ENCODE peak calls at places on chromosomes 13 and 19, in eight cellular contexts. Y is iris pigment epithelial cell; Q is stimulated activated CD8-positive, alpha-beta memory T cell treated with anti-CD3 and anti-CD28 coated beads, Interleukin-4, amount 100 ng/mL, for 1 hour; V is naive thymus-derived CD4-positive, alpha-beta T cell; E is colonic mucosa; O is choroid plexus epithelial cell; W is activated T-helper 1 cell treated with Interleukin-2 at 50 U/mL for 16 hours; D is mucosa of gallbladder. S is an unnamed sample.
A peak's percentile ranks its signal among the peaks of the same experiment; 100 is the strongest.

GRCh38 chr19:56966225-56966696 is 125.7 kb upstream of the PEG3 start:
- DNase-seq in W (no peak), Q (no peak), Y (no peak), E (no peak), O (no peak), D (no peak), V (no peak), S (peak; percentile 17)

GRCh38 chr13:109333893-109334651 is 452.3 kb downstream of the IRS2 start:
- DNase-seq in O (no peak), Q (no peak), W (no peak), E (no peak), D (no peak), V (no peak), Y (no peak), S (peak; percentile 45)

GRCh38 chr19:45677351-45678230 is 9.6 kb downstream of the GIPR start:
- DNase-seq in V (peak; percentile 79), Y (peak; percentile 96), O (peak; percentile 96), W (peak; percentile 58), Q (peak; percentile 59), E (peak; percentile 96), D (peak; percentile 95), S (peak; percentile 82)

GRCh38 chr13:103097366-103097928 is 31.2 kb upstream of the SLC10A2 start:
- DNase-seq in O (no peak), W (no peak), Y (no peak), E (no peak), D (no peak), V (no peak), Q (no peak), S (no peak)

GRCh38 chr19:43672061-43672679 is 2.2 kb upstream of the PLAUR start:
- DNase-seq in V (no peak), Y (no peak), O (peak; percentile 31), Q (no peak), W (no peak), E (no peak), D (no peak), S (no peak)

GRCh38 chr13:48506092-48506701 is 26.7 kb downstream of the RCBTB2 start:
- DNase-seq in O (no peak), D (no peak), V (no peak), W (no peak), E (no peak), Q (no peak), Y (no peak), S (no peak)

GRCh38 chr19:19439083-19439482 is 33.6 kb downstream of the GATAD2A start:
- DNase-seq in O (no peak), Q (no peak), W (no peak), Y (no peak), V (no peak), E (no peak), D (no peak), S (no peak)

GRCh38 chr13:44116562-44117315 is 237.0 kb downstream of the LACC1 start:
- DNase-seq in D (no peak), O (peak; percentile 30), Y (peak; percentile 26), V (no peak), E (no peak), Q (no peak), W (no peak), S (no peak)

GRCh38 chr19:21767065-21767800 is at the start of gene ZNF100:
- DNase-seq in O (peak; percentile 95), Q (peak; percentile 75), E (peak; percentile 94), Y (peak; percentile 95), D (peak; percentile 92), W (peak; percentile 72), V (peak; percentile 80), S (peak; percentile 91)

GRCh38 chr13:24348797-24349515 is 39.6 kb downstream of the C1QTNF9 start:
- DNase-seq in D (peak; percentile 89), Y (no peak), E (peak; percentile 91), Q (no peak), V (no peak), W (no peak), O (no peak), S (no peak)

GRCh38 chr19:4402171-4403004 is at the start of gene CHAF1A:
- DNase-seq in E (peak; percentile 100), Q (peak; percentile 97), O (peak; percentile 100), Y (peak; percentile 100), V (peak; percentile 98), W (peak; percentile 98), D (peak; percentile 100), S (peak; percentile 99)

GRCh38 chr13:27810461-27810860 is 18.2 kb downstream of the GSX1 start:
- DNase-seq in O (no peak), W (no peak), Q (no peak), D (no peak), V (no peak), Y (no peak), E (no peak), S (no peak)

GRCh38 chr13:42485272-42485671 is 88.7 kb upstream of the TNFSF11 start:
- DNase-seq in E (no peak), O (peak; percentile 29), Q (no peak), W (no peak), Y (peak; percentile 50), D (peak; percentile 36), V (no peak), S (no peak)

GRCh38 chr13:75803982-75804381 is 167.9 kb downstream of the LMO7 start:
- DNase-seq in V (no peak), D (no peak), W (no peak), E (no peak), Y (no peak), Q (no peak), O (no peak), S (no peak)

GRCh38 chr13:26456578-26457119 is 100.8 kb upstream of the WASF3 start:
- DNase-seq in Q (no peak), D (no peak), Y (no peak), E (no peak), V (no peak), O (no peak), W (no peak), S (no peak)

GRCh38 chr19:49870309-49870901 is 3.0 kb upstream of the PNKP start:
- DNase-seq in D (no peak), E (no peak), Q (no peak), O (no peak), W (no peak), V (no peak), Y (no peak), S (no peak)

GRCh38 chr13:32877491-32877890 is 138.7 kb upstream of the KL start:
- DNase-seq in Q (no peak), O (no peak), D (no peak), W (no peak), V (no peak), E (no peak), Y (no peak), S (no peak)

GRCh38 chr19:55490478-55491436 is 2.5 kb downstream of the SSC5D start:
- DNase-seq in V (no peak), Y (no peak), Q (no peak), D (no peak), W (no peak), O (no peak), E (no peak), S (no peak)

GRCh38 chr13:21837288-21837687 is 166.4 kb downstream of the FGF9 start:
- DNase-seq in W (no peak), O (no peak), Y (no peak), Q (no peak), D (no peak), V (no peak), E (no peak), S (no peak)

GRCh38 chr13:69524459-69525155 is 583.0 kb upstream of the ATXN8OS start:
- DNase-seq in W (no peak), Y (peak; percentile 1), D (no peak), Q (no peak), O (peak; percentile 14), E (no peak), V (no peak), S (no peak)

GRCh38 chr13:98453254-98453843 is 123.6 kb downstream of the STK24 start:
- DNase-seq in E (no peak), D (no peak), W (no peak), V (no peak), O (no peak), Q (no peak), Y (no peak), S (no peak)

GRCh38 chr13:52746141-52746540 is 6.5 kb upstream of the CNMD start:
- DNase-seq in V (no peak), D (no peak), O (no peak), E (no peak), Q (no peak), W (no peak), Y (no peak), S (no peak)

GRCh38 chr19:28633223-28634030 is 579.5 kb downstream of the UQCRFS1 start:
- DNase-seq in O (peak; percentile 83), Y (peak; percentile 3), E (peak; percentile 57), V (peak; percentile 16), Q (peak; percentile 7), D (peak; percentile 60), W (no peak), S (peak; percentile 75)

GRCh38 chr13:103030776-103031175 is 35.4 kb downstream of the SLC10A2 start:
- DNase-seq in V (no peak), D (no peak), O (no peak), W (no peak), Q (no peak), Y (no peak), E (no peak), S (no peak)

GRCh38 chr19:17234911-17235617 is 9.0 kb downstream of the OCEL1 start:
- DNase-seq in D (peak; percentile 44), E (peak; percentile 81), V (peak; percentile 45), Q (no peak), W (peak; percentile 34), Y (peak; percentile 55), O (peak; percentile 56), S (no peak)

GRCh38 chr13:29924482-29924884 is 74.1 kb upstream of the UBL3 start:
- DNase-seq in W (no peak), D (no peak), Y (peak; percentile 83), V (no peak), Q (no peak), E (no peak), O (peak; percentile 75), S (no peak)

GRCh38 chr19:4861147-4861546 is 6.3 kb downstream of the PLIN3 start:
- DNase-seq in W (no peak), O (peak; percentile 23), D (peak; percentile 84), Y (no peak), E (peak; percentile 90), V (no peak), Q (no peak), S (no peak)

GRCh38 chr13:50684366-50684765 is 159.1 kb downstream of the DLEU7 start:
- DNase-seq in V (no peak), O (no peak), Q (no peak), E (no peak), W (no peak), Y (no peak), D (peak; percentile 47), S (no peak)

S was measured in glutamatergic neuron.